ENCODE peak calls at places on chromosomes 7 and 10, in five cellular contexts. One of them, this sample, is unnamed.

GRCh38 chr7:143299346-143299745 is 11.2 kb downstream of the CASP2 start:
- DNase-seq in right lobe of liver: no peak
- DNase-seq in lower lobe of right lung: no peak
- DNase-seq in fibroblast of villous mesenchyme: no peak
- DNase-seq in heart right ventricle: no peak
- DNase-seq in this sample: no peak

GRCh38 chr10:3889961-3890522 is 105.0 kb upstream of the KLF6 start:
- DNase-seq in heart right ventricle: no peak
- DNase-seq in lower lobe of right lung: no peak
- DNase-seq in right lobe of liver: no peak
- DNase-seq in fibroblast of villous mesenchyme: peak; percentile 72
- DNase-seq in this sample: no peak

GRCh38 chr10:97234403-97234802 is 48.6 kb upstream of the SLIT1 start:
- DNase-seq in lower lobe of right lung: no peak
- DNase-seq in fibroblast of villous mesenchyme: peak; percentile 36
- DNase-seq in right lobe of liver: no peak
- DNase-seq in heart right ventricle: no peak
- DNase-seq in this sample: no peak

GRCh38 chr7:112204072-112204775 is 2.0 kb downstream of the DOCK4 start:
- DNase-seq in fibroblast of villous mesenchyme: peak; percentile 34
- DNase-seq in right lobe of liver: no peak
- DNase-seq in lower lobe of right lung: no peak
- DNase-seq in heart right ventricle: no peak
- DNase-seq in this sample: no peak

GRCh38 chr10:43386981-43387677 is 15.7 kb downstream of the FXYD4 start:
- DNase-seq in heart right ventricle: no peak
- DNase-seq in fibroblast of villous mesenchyme: no peak
- DNase-seq in right lobe of liver: no peak
- DNase-seq in lower lobe of right lung: no peak
- DNase-seq in this sample: no peak

GRCh38 chr10:178208-178607 is 43.0 kb downstream of the ZMYND11 start:
- DNase-seq in lower lobe of right lung: no peak
- DNase-seq in heart right ventricle: no peak
- DNase-seq in right lobe of liver: no peak
- DNase-seq in fibroblast of villous mesenchyme: peak; percentile 54
- DNase-seq in this sample: no peak

GRCh38 chr7:83271212-83272099 is 108.8 kb upstream of the PCLO start:
- DNase-seq in fibroblast of villous mesenchyme: peak; percentile 33
- DNase-seq in right lobe of liver: no peak
- DNase-seq in lower lobe of right lung: no peak
- DNase-seq in heart right ventricle: no peak
- DNase-seq in this sample: no peak

GRCh38 chr10:22340362-22341189 is 4.7 kb upstream of the SPAG6 start:
- DNase-seq in lower lobe of right lung: peak; percentile 76
- DNase-seq in right lobe of liver: peak; percentile 82
- DNase-seq in heart right ventricle: peak; percentile 66
- DNase-seq in fibroblast of villous mesenchyme: peak; percentile 48
- DNase-seq in this sample: peak; percentile 85

GRCh38 chr7:157807510-157807909 is 470.7 kb downstream of the DNAJB6 start:
- DNase-seq in right lobe of liver: no peak
- DNase-seq in fibroblast of villous mesenchyme: no peak
- DNase-seq in heart right ventricle: no peak
- DNase-seq in lower lobe of right lung: no peak
- DNase-seq in this sample: peak; percentile 33

GRCh38 chr10:65570143-65571010 is 1355.5 kb upstream of the LRRTM3 start:
- DNase-seq in right lobe of liver: peak; percentile 31
- DNase-seq in fibroblast of villous mesenchyme: peak; percentile 17
- DNase-seq in heart right ventricle: peak; percentile 41
- DNase-seq in lower lobe of right lung: peak; percentile 53
- DNase-seq in this sample: peak; percentile 70

GRCh38 chr7:46485481-46486065 is 564.5 kb upstream of the IGFBP3 start:
- DNase-seq in right lobe of liver: no peak
- DNase-seq in heart right ventricle: no peak
- DNase-seq in lower lobe of right lung: no peak
- DNase-seq in fibroblast of villous mesenchyme: peak; percentile 96
- DNase-seq in this sample: no peak

GRCh38 chr7:2760098-2760889 is 72.3 kb downstream of the AMZ1 start:
- DNase-seq in lower lobe of right lung: peak; percentile 72
- DNase-seq in heart right ventricle: peak; percentile 79
- DNase-seq in fibroblast of villous mesenchyme: peak; percentile 75
- DNase-seq in right lobe of liver: no peak
- DNase-seq in this sample: peak; percentile 73

GRCh38 chr7:133545613-133546012 is 292.7 kb downstream of the EXOC4 start:
- DNase-seq in lower lobe of right lung: no peak
- DNase-seq in heart right ventricle: no peak
- DNase-seq in right lobe of liver: no peak
- DNase-seq in fibroblast of villous mesenchyme: peak; percentile 26
- DNase-seq in this sample: no peak

GRCh38 chr7:129713544-129713943 is 102.0 kb downstream of the NRF1 start:
- DNase-seq in right lobe of liver: no peak
- DNase-seq in lower lobe of right lung: no peak
- DNase-seq in fibroblast of villous mesenchyme: no peak
- DNase-seq in heart right ventricle: no peak
- DNase-seq in this sample: no peak

GRCh38 chr7:150322833-150323681 is at the start of the genes ACTR3C and LRRC61:
- DNase-seq in lower lobe of right lung: peak; percentile 81
- DNase-seq in heart right ventricle: no peak
- DNase-seq in right lobe of liver: peak; percentile 77
- DNase-seq in fibroblast of villous mesenchyme: no peak
- DNase-seq in this sample: peak; percentile 88

GRCh38 chr10:61899997-61900828 is 1.3 kb upstream of the ARID5B start:
- DNase-seq in lower lobe of right lung: peak; percentile 77
- DNase-seq in right lobe of liver: peak; percentile 61
- DNase-seq in fibroblast of villous mesenchyme: peak; percentile 88
- DNase-seq in heart right ventricle: peak; percentile 65
- DNase-seq in this sample: peak; percentile 82

GRCh38 chr10:48249763-48250351 is 24.6 kb downstream of the FRMPD2 start:
- DNase-seq in fibroblast of villous mesenchyme: no peak
- DNase-seq in lower lobe of right lung: no peak
- DNase-seq in heart right ventricle: no peak
- DNase-seq in right lobe of liver: no peak
- DNase-seq in this sample: no peak

GRCh38 chr7:34064511-34065158 is 159.3 kb downstream of the BMPER start:
- DNase-seq in right lobe of liver: peak; percentile 73
- DNase-seq in lower lobe of right lung: no peak
- DNase-seq in heart right ventricle: no peak
- DNase-seq in fibroblast of villous mesenchyme: peak; percentile 71
- DNase-seq in this sample: peak; percentile 59

GRCh38 chr7:101936612-101937231 is 119.3 kb downstream of the CUX1 start:
- DNase-seq in fibroblast of villous mesenchyme: peak; percentile 92
- DNase-seq in lower lobe of right lung: no peak
- DNase-seq in heart right ventricle: peak; percentile 38
- DNase-seq in right lobe of liver: peak; percentile 54
- DNase-seq in this sample: peak; percentile 64

GRCh38 chr10:80274396-80275134 is 14.9 kb downstream of the MAT1A start:
- DNase-seq in right lobe of liver: peak; percentile 20
- DNase-seq in lower lobe of right lung: no peak
- DNase-seq in fibroblast of villous mesenchyme: no peak
- DNase-seq in heart right ventricle: no peak
- DNase-seq in this sample: no peak

GRCh38 chr10:72011468-72011867 is 47.3 kb downstream of the CHST3 start:
- DNase-seq in heart right ventricle: no peak
- DNase-seq in fibroblast of villous mesenchyme: no peak
- DNase-seq in lower lobe of right lung: no peak
- DNase-seq in right lobe of liver: no peak
- DNase-seq in this sample: no peak

GRCh38 chr7:54904130-54904529 is 114.7 kb upstream of the EGFR start:
- DNase-seq in fibroblast of villous mesenchyme: peak; percentile 92
- DNase-seq in right lobe of liver: no peak
- DNase-seq in heart right ventricle: no peak
- DNase-seq in lower lobe of right lung: no peak
- DNase-seq in this sample: no peak

GRCh38 chr10:127904311-127904710 is 2.6 kb upstream of the PTPRE start:
- DNase-seq in fibroblast of villous mesenchyme: no peak
- DNase-seq in right lobe of liver: no peak
- DNase-seq in heart right ventricle: no peak
- DNase-seq in lower lobe of right lung: no peak
- DNase-seq in this sample: no peak

GRCh38 chr10:125283191-125283590 is 122.8 kb upstream of the CTBP2 start:
- DNase-seq in right lobe of liver: no peak
- DNase-seq in lower lobe of right lung: no peak
- DNase-seq in heart right ventricle: no peak
- DNase-seq in fibroblast of villous mesenchyme: no peak
- DNase-seq in this sample: no peak

GRCh38 chr10:97089209-97089865 is 96.4 kb downstream of the SLIT1 start:
- DNase-seq in fibroblast of villous mesenchyme: no peak
- DNase-seq in lower lobe of right lung: no peak
- DNase-seq in heart right ventricle: no peak
- DNase-seq in right lobe of liver: no peak
- DNase-seq in this sample: no peak

GRCh38 chr10:17713133-17713532 is 38.9 kb upstream of the TMEM236 start:
- DNase-seq in heart right ventricle: no peak
- DNase-seq in lower lobe of right lung: no peak
- DNase-seq in right lobe of liver: no peak
- DNase-seq in fibroblast of villous mesenchyme: no peak
- DNase-seq in this sample: no peak

GRCh38 chr7:24907311-24907886 is 72.6 kb downstream of the OSBPL3 start:
- DNase-seq in right lobe of liver: no peak
- DNase-seq in heart right ventricle: no peak
- DNase-seq in lower lobe of right lung: no peak
- DNase-seq in fibroblast of villous mesenchyme: peak; percentile 62
- DNase-seq in this sample: no peak

DNA sequence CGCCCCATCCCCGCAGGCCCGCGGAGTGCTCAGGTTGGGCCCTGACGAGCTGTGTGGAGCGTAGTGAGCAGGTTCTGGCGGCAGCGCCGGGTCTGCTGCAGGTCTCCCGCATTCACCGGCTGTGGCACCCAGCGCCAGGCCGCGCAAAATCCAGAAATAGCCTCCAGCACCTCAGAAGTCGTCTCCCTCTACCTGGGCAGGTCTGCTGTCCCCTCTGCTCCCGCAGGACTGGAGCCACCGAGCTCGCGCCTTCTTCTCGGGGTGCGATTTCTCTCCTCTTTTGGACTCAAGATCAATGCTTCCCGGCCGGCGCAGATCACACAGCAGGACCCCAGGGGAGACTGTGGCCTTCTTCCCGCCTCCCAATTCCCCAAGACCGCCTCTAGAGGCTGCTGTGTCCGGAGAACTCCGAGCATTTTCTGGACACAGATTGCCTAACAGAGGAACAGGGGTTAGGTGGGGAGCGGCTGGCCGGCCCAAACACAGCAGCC is 8.4 kb downstream of the TLX1 start:
- DNase-seq in heart right ventricle: no peak
- DNase-seq in right lobe of liver: no peak
- DNase-seq in fibroblast of villous mesenchyme: peak; percentile 15
- DNase-seq in lower lobe of right lung: no peak
- DNase-seq in this sample: no peak
- TF ChIP-seq CTCF in heart right ventricle: peak; percentile 22
- TF ChIP-seq CTCF in right lobe of liver: peak; percentile 30
- TF ChIP-seq CTCF in fibroblast of villous mesenchyme: peak; percentile 36
- TF ChIP-seq CTCF in lower lobe of right lung: no peak
- TF ChIP-seq CTCF in this sample: peak; percentile 27

GRCh38 chr10:68090586-68090985 is 15.5 kb upstream of the HERC4 start:
- DNase-seq in lower lobe of right lung: no peak
- DNase-seq in heart right ventricle: no peak
- DNase-seq in fibroblast of villous mesenchyme: no peak
- DNase-seq in right lobe of liver: no peak
- DNase-seq in this sample: no peak
- H3K4me3 ChIP-seq in lower lobe of right lung: no peak overlapping the region
- H3K4me3 ChIP-seq in heart right ventricle: no peak overlapping the region
- H3K4me3 ChIP-seq in fibroblast of villous mesenchyme: no peak overlapping the region
- H3K4me3 ChIP-seq in right lobe of liver: no peak overlapping the region
- H3K4me3 ChIP-seq in this sample: no peak overlapping the region

GRCh38 chr10:93678386-93678785 is 24.0 kb downstream of the FRA10AC1 start:
- DNase-seq in right lobe of liver: no peak
- DNase-seq in fibroblast of villous mesenchyme: no peak
- DNase-seq in lower lobe of right lung: no peak
- DNase-seq in heart right ventricle: no peak
- DNase-seq in this sample: no peak

GRCh38 chr10:93678805-93679587 is 23.4 kb downstream of the FRA10AC1 start:
- DNase-seq in heart right ventricle: no peak
- DNase-seq in fibroblast of villous mesenchyme: no peak
- DNase-seq in lower lobe of right lung: no peak
- DNase-seq in right lobe of liver: no peak
- DNase-seq in this sample: no peak

DNA sequence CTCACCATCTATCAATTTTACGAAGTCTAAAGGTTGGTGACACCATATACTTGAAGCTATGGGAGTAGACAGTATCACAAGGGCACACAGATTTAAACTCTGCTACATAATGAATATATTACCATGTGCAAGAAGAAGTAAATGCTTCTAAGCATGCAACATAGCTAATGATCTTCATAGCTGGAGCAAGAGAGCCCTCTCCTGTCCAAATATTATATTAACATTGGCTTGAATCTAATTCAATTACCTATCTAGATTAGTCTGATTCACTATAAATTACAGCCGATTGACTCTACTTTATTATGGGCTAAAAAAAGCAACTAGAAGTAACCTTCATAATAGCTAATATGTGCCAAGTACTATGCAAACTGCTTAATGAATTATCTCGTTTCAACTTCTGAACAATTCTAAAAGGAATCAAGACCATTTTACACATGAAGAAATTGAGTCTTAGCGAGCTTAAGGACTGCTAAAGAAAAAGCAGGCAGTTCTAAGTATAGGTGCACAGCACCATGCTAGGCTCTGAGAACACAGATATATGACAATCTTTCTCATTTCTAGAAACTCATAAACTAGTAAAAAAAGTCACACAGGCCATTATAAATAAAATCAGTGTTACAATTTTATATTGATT is 21.9 kb downstream of the FRA10AC1 start:
- DNase-seq in lower lobe of right lung: no peak
- DNase-seq in heart right ventricle: no peak
- DNase-seq in fibroblast of villous mesenchyme: peak; percentile 48
- DNase-seq in right lobe of liver: no peak
- DNase-seq in this sample: no peak
- TF ChIP-seq CTCF in lower lobe of right lung: no peak
- TF ChIP-seq CTCF in heart right ventricle: peak; percentile 53
- TF ChIP-seq CTCF in fibroblast of villous mesenchyme: peak; percentile 39
- TF ChIP-seq CTCF in right lobe of liver: peak; percentile 49
- TF ChIP-seq CTCF in this sample: peak; percentile 41

DNA sequence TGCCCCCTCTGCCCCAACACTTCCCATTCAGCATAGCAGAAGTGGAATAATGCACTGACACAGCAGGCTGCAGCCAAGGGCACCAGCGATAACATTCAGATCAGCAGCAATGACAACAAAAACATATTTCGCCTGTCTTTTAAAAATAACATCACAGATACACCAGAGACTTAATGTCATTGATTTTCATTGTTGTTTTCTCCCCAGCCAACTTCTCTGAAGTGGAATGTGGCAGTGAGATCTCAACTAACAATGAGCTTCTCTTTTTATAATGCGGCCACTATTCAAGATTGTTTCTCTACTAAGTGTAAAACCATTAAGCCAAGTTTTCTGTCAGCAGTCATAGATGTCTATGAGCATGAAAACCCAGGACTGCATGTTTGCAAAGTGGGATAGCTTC is 158.2 kb upstream of the TMEM229A start:
- DNase-seq in fibroblast of villous mesenchyme: no peak
- DNase-seq in lower lobe of right lung: no peak
- DNase-seq in right lobe of liver: no peak
- DNase-seq in heart right ventricle: no peak
- DNase-seq in this sample: no peak
- H3K4me3 ChIP-seq in fibroblast of villous mesenchyme: no peak overlapping the region
- H3K4me3 ChIP-seq in lower lobe of right lung: no peak overlapping the region
- H3K4me3 ChIP-seq in right lobe of liver: no peak overlapping the region
- H3K4me3 ChIP-seq in heart right ventricle: no peak overlapping the region
- H3K4me3 ChIP-seq in this sample: no peak overlapping the region

This sample was measured in upper lobe of right lung.